ENCODE peak calls at places on chromosomes 4 and X, in nine cellular contexts. U is hepatocyte; W is mesendoderm; Z is stimulated activated CD8-positive, alpha-beta memory T cell treated with anti-CD3 and anti-CD28 coated beads, Interleukin-2, amount 100 ng/mL, for 1 hour; V is fibroblast of the aortic adventitia; N is pancreas; Y is stimulated activated CD4-positive, alpha-beta T cell treated with anti-CD3 and anti-CD28 coated beads, Interleukin-2, amount 100 ng/mL, for 24 hours; E is KBM-7; J is prostate gland. R is an unnamed sample.

GRCh38 chr4:151692821-151693504 is 67.8 kb downstream of the GATB start:
- DNase-seq in U (no peak), W (no peak), Z (no peak), V (no peak), N (no peak), Y (no peak), E (no peak), J (no peak), R (no peak)

GRCh38 chr4:152997771-152998487 is 61.8 kb downstream of the FHDC1 start:
- DNase-seq in U (peak), W (no peak), Z (no peak), V (no peak), N (peak), Y (no peak), E (no peak), J (peak), R (no peak)

GRCh38 chr4:186137193-186137792 is 32.8 kb downstream of the FAM149A start:
- DNase-seq in U (peak), W (no peak), Z (no peak), V (peak), N (no peak), Y (no peak), E (peak), J (no peak), R (peak)

GRCh38 chr4:6605114-6605513 is 30.1 kb downstream of the MAN2B2 start:
- DNase-seq in U (no peak), W (no peak), Z (no peak), V (no peak), N (no peak), Y (no peak), E (no peak), J (no peak), R (no peak)

GRCh38 chrX:39969099-39969825 is 128.5 kb downstream of the BCOR start:
- DNase-seq in U (no peak), W (peak), Z (peak), V (no peak), N (no peak), Y (peak), E (peak), J (no peak), R (peak)

GRCh38 chr4:138816883-138817282 is 198.7 kb upstream of the NOCT start:
- DNase-seq in U (peak), W (peak), Z (no peak), V (no peak), N (no peak), Y (no peak), E (no peak), J (no peak), R (peak)

GRCh38 chr4:57219389-57219890 is 109.3 kb upstream of the IGFBP7 start:
- DNase-seq in U (no peak), W (peak), Z (no peak), V (no peak), N (no peak), Y (no peak), E (no peak), J (no peak), R (no peak)

GRCh38 chr4:118732591-118733330 is 47.6 kb downstream of the METTL14 start:
- DNase-seq in U (no peak), W (no peak), Z (no peak), V (peak), N (no peak), Y (no peak), E (no peak), J (no peak), R (no peak)

GRCh38 chr4:48944252-48944651 is 37.7 kb upstream of the OCIAD2 start:
- DNase-seq in U (no peak), W (peak), Z (no peak), V (no peak), N (no peak), Y (no peak), E (no peak), J (no peak), R (no peak)

GRCh38 chrX:10496345-10496965 is 123.9 kb downstream of the MID1 start:
- DNase-seq in U (no peak), W (no peak), Z (no peak), V (peak), N (no peak), Y (no peak), E (no peak), J (no peak), R (no peak)

GRCh38 chrX:65406532-65406931 is 128.1 kb downstream of the LAS1L start:
- DNase-seq in U (peak), W (peak), Z (no peak), V (no peak), N (no peak), Y (peak), E (no peak), J (no peak), R (no peak)

R was measured in HEK293T.